ENCODE peak calls at places on chromosomes 5 and 9, in eight cellular contexts. J is pancreas, P is SK-N-MC, T is heart left ventricle, Y is body of pancreas, I is left ventricle myocardium inferior, Z is iPS DF 6.9, X is hepatocyte. K is an unnamed sample. For H3K36me3, the result is how much of the 10 kb centered on the place peaks cover.

GRCh38 chr5:98779264-98779877 is 5.9 kb downstream of the RGMB start:
- DNase-seq in J (peak), Z (no peak), X (no peak), T (no peak), I (no peak), P (no peak), Y (peak), K (no peak)

GRCh38 chr5:51810592-51810991 is 427.3 kb downstream of the ISL1 start:
- DNase-seq in J (no peak), Z (no peak), Y (no peak), T (no peak), X (no peak), P (no peak), I (no peak), K (no peak)

GRCh38 chr9:117644607-117645244 is 59.5 kb upstream of the TLR4 start:
- DNase-seq in Z (peak), J (peak), X (peak), Y (peak), T (peak), P (peak), I (peak), K (peak)

GRCh38 chr9:114034663-114035062 is 43.4 kb downstream of the AMBP start:
- DNase-seq in T (no peak), J (no peak), I (no peak), Z (no peak), X (no peak), Y (peak), P (no peak), K (peak)

GRCh38 chr5:135501965-135502364 is 33.8 kb downstream of the NEUROG1 start:
- DNase-seq in X (no peak), J (no peak), T (no peak), Y (no peak), Z (no peak), P (no peak), I (no peak), K (no peak)

GRCh38 chr5:109652096-109652495 is 37.6 kb upstream of the MAN2A1 start:
- DNase-seq in I (no peak), J (no peak), Z (no peak), T (no peak), P (no peak), X (no peak), Y (no peak), K (no peak)

GRCh38 chr9:133540336-133541025 is 6.0 kb downstream of the ADAMTSL2 start:
- DNase-seq in P (no peak), T (no peak), Z (no peak), X (no peak), J (no peak), Y (no peak), I (no peak), K (peak)

GRCh38 chr5:151459680-151460079 is 12.3 kb downstream of the SLC36A1 start:
- DNase-seq in Y (no peak), J (no peak), T (no peak), P (no peak), X (peak), Z (no peak), I (no peak), K (no peak)

GRCh38 chr5:96288845-96289185 is 144.2 kb downstream of the PCSK1 start:
- DNase-seq in P (no peak), X (no peak), I (no peak), J (no peak), Z (no peak), Y (no peak), T (no peak), K (no peak)

GRCh38 chr5:64865662-64866061 is 96.9 kb downstream of the CWC27 start:
- DNase-seq in T (no peak), J (no peak), Y (no peak), P (no peak), Z (no peak), I (no peak), X (no peak), K (no peak)

GRCh38 chr9:133526721-133527321 is 2.1 kb upstream of the MYMK start:
- DNase-seq in T (no peak), Y (no peak), X (no peak), I (no peak), J (no peak), Z (no peak), P (no peak), K (peak)

GRCh38 chr9:38355115-38355514 is 37.4 kb upstream of the ALDH1B1 start:
- DNase-seq in X (no peak), J (no peak), T (no peak), Y (no peak), P (no peak), Z (no peak), I (no peak), K (no peak)

GRCh38 chr9:73133921-73134407 is 17.7 kb upstream of the ANXA1 start:
- DNase-seq in I (no peak), X (peak), Y (no peak), Z (no peak), T (no peak), P (no peak), J (no peak), K (no peak)

GRCh38 chr9:13627071-13627470 is 347.6 kb upstream of the MPDZ start:
- DNase-seq in Z (no peak), I (no peak), X (no peak), T (no peak), P (no peak), Y (no peak), J (no peak), K (no peak)

GRCh38 chr9:93295031-93295430 is 111.1 kb downstream of the WNK2 start:
- DNase-seq in Y (no peak), X (no peak), J (no peak), T (peak), I (no peak), Z (no peak), P (no peak), K (peak)

GRCh38 chr9:31335529-31336234 is 1048.8 kb upstream of the ACO1 start:
- DNase-seq in Z (no peak), X (no peak), I (no peak), P (no peak), T (no peak), J (no peak), Y (no peak), K (no peak)

GRCh38 chr5:160287378-160288051 is 24.8 kb downstream of the CCNJL start:
- DNase-seq in P (no peak), Z (peak), T (peak), J (peak), I (peak), Y (peak), X (peak), K (peak)

GRCh38 chr5:93899026-93899600 is 157.7 kb upstream of the POU5F2 start:
- DNase-seq in P (no peak), X (no peak), J (no peak), T (no peak), I (no peak), Z (no peak), Y (no peak), K (no peak)

GRCh38 chr9:98887918-98888510 is 55.7 kb upstream of the COL15A1 start:
- DNase-seq in J (no peak), Z (no peak), I (no peak), Y (peak), P (peak), T (no peak), X (peak), K (no peak)

GRCh38 chr9:33465096-33465495 is 8.6 kb downstream of the NOL6 start:
- DNase-seq in P (no peak), T (no peak), Y (no peak), X (no peak), Z (no peak), I (no peak), J (no peak), K (peak)

GRCh38 chr5:111734013-111734412 is 23.0 kb downstream of the NREP start:
- DNase-seq in J (no peak), Z (no peak), P (no peak), X (no peak), Y (no peak), T (no peak), I (no peak), K (no peak)

GRCh38 chr9:98517710-98518109 is 191.0 kb downstream of the GABBR2 start:
- DNase-seq in P (no peak), J (no peak), X (no peak), I (no peak), T (no peak), Z (no peak), Y (no peak), K (no peak)

GRCh38 chr5:171518916-171519315 is 99.5 kb downstream of the FGF18 start:
- DNase-seq in T (no peak), P (no peak), I (no peak), X (no peak), J (no peak), Z (no peak), Y (no peak), K (no peak)

GRCh38 chr5:171521679-171522078 is 102.2 kb downstream of the FGF18 start:
- DNase-seq in Z (no peak), J (no peak), P (no peak), I (no peak), Y (no peak), X (no peak), T (no peak), K (no peak)

GRCh38 chr5:171520300-171521170 is 101.1 kb downstream of the FGF18 start:
- DNase-seq in I (peak), J (no peak), P (no peak), X (peak), Z (no peak), Y (no peak), T (peak), K (peak)

GRCh38 chr5:171523781-171524180 is 104.3 kb downstream of the FGF18 start:
- DNase-seq in Y (no peak), Z (no peak), T (no peak), J (no peak), X (no peak), I (no peak), P (no peak), K (no peak)

DNA sequence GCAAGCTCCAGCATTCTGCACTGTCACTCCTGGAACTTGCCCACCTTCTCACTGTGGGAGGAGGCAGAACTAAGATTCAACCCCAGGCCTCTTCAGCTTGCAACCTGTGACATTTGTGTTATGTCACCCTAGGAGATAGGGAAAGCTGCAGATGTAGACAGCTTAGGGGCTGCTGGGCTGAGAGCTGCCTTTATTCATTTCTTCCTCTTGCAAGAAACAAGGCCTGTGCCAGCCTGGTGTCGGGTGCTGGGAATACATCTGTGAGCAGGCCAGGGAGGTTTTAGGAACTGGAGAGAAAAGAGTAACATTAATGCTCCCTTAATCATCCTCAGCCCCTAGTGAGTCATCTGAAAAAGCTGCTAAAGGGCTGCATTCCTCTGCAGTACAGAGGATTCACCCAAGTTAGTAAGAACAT is 101.8 kb downstream of the FGF18 start:
- DNase-seq in X (peak), J (no peak), I (no peak), Z (no peak), T (no peak), P (no peak), Y (no peak), K (peak)
- H3K4me3 ChIP-seq in X (no peak), J (no peak), I (no peak), Z (no peak), T (no peak), P (no peak), Y (no peak), K (no peak)

GRCh38 chr9:16202913-16203734 is 650.3 kb downstream of the CCDC171 start:
- DNase-seq in I (no peak), J (no peak), Y (no peak), T (no peak), P (no peak), X (peak), Z (no peak), K (peak)
- H3K36me3 ChIP-seq in I (under half), J (under half), Y (under half), T (under half), P (under half), X (under half), Z (under half), K (under half)

GRCh38 chr5:131536849-131537448 is 98.1 kb downstream of the RAPGEF6 start:
- DNase-seq in J (no peak), Z (no peak), I (no peak), X (no peak), T (no peak), P (no peak), Y (no peak), K (no peak)
- H3K4me3 ChIP-seq in J (no peak), Z (no peak), I (no peak), X (no peak), T (peak), P (no peak), Y (no peak), K (no peak)

GRCh38 chr9:111839981-111840380 is 45.2 kb upstream of the SHOC1 start:
- DNase-seq in Y (no peak), I (no peak), J (no peak), P (no peak), Z (no peak), X (no peak), T (no peak), K (no peak)

GRCh38 chr9:111838439-111838838 is 43.7 kb upstream of the SHOC1 start:
- DNase-seq in Z (no peak), P (no peak), Y (no peak), T (no peak), X (no peak), I (no peak), J (no peak), K (no peak)

GRCh38 chr9:111839387-111839786 is 44.6 kb upstream of the SHOC1 start:
- DNase-seq in X (peak), I (no peak), J (peak), Z (no peak), P (no peak), T (no peak), Y (no peak), K (no peak)

GRCh38 chr9:111843971-111844370 is 49.2 kb upstream of the SHOC1 start:
- DNase-seq in Y (no peak), I (no peak), T (no peak), Z (no peak), J (no peak), P (no peak), X (no peak), K (no peak)

GRCh38 chr9:111842313-111842712 is 47.6 kb upstream of the SHOC1 start:
- DNase-seq in J (no peak), T (no peak), X (no peak), Y (no peak), Z (no peak), P (no peak), I (no peak), K (no peak)
- H3K36me3 ChIP-seq in J (under half), T (under half), X (under half), Y (under half), Z (under half), P (under half), I (under half), K (under half)

DNA sequence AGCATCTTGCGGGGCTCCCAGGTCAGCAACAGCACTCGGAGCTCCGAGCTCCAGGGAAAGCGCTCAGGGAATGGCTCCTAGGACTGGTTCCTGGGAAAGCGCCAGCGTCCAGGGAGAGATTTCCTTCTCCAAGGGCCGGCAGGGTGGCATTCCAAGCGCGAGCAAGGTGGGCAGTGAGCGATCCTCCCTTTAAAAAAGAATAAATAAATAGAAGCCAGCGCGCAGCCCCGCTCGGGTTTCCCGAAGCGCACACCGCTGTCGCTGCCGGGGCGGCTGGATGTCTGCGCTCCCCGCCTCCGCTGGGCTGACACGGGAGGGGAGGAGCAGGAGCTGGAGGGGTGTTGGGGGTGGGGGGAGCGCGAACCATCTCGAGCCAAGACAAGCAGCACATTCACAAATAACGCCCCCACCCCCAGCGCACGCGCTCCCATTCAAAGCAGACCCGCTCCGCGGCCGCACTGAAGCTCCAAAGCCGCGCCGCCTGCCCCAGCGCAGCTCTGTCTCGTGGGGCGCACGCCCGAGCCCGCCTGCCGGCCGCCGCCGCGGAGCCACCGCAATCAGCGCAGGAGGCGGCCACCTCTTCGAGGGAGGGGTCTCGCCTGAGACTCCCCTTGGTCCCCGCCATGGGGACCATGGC is 327.5 kb downstream of the SH3GL2 start:
- DNase-seq in J (no peak), Y (no peak), P (no peak), T (no peak), Z (no peak), X (peak), I (no peak), K (peak)
- H3K4me3 ChIP-seq in J (peak), Y (no peak), P (no peak), T (peak), Z (peak), X (peak), I (peak), K (peak)

GRCh38 chr9:135574943-135575342 is 13.4 kb downstream of the PAEP start:
- DNase-seq in P (no peak), T (no peak), Z (no peak), X (no peak), Y (no peak), I (no peak), J (no peak), K (no peak)
- H3K36me3 ChIP-seq in P (under half), T (under half), Z (under half), X (under half), Y (under half), I (under half), J (under half), K (under half)

GRCh38 chr9:106920091-106920490 is 57.1 kb downstream of the ZNF462 start:
- DNase-seq in T (no peak), P (no peak), J (no peak), I (no peak), Z (no peak), Y (no peak), X (no peak), K (no peak)

GRCh38 chr9:106918825-106919509 is 56.0 kb downstream of the ZNF462 start:
- DNase-seq in P (no peak), Z (no peak), J (no peak), X (no peak), I (no peak), Y (no peak), T (no peak), K (no peak)

GRCh38 chr9:106921989-106922388 is 59.0 kb downstream of the ZNF462 start:
- DNase-seq in P (no peak), X (no peak), Z (no peak), I (no peak), J (no peak), Y (no peak), T (no peak), K (no peak)

GRCh38 chr9:106920701-106921283 is 57.8 kb downstream of the ZNF462 start:
- DNase-seq in J (no peak), Z (no peak), T (peak), Y (no peak), X (peak), P (no peak), I (no peak), K (no peak)

GRCh38 chr9:106921341-106921899 is 58.5 kb downstream of the ZNF462 start:
- DNase-seq in Y (no peak), Z (no peak), P (no peak), J (no peak), X (peak), I (no peak), T (peak), K (no peak)
- H3K4me3 ChIP-seq in Y (no peak), Z (no peak), P (peak), J (no peak), X (peak), I (peak), T (peak), K (no peak)

GRCh38 chr9:127684576-127684975 is 22.2 kb upstream of the CFAP157 start:
- DNase-seq in I (no peak), J (no peak), Y (no peak), P (no peak), Z (no peak), T (no peak), X (no peak), K (no peak)
- H3K36me3 ChIP-seq in I (half or more), J (under half), Y (under half), P (under half), Z (under half), T (under half), X (under half), K (under half)

DNA sequence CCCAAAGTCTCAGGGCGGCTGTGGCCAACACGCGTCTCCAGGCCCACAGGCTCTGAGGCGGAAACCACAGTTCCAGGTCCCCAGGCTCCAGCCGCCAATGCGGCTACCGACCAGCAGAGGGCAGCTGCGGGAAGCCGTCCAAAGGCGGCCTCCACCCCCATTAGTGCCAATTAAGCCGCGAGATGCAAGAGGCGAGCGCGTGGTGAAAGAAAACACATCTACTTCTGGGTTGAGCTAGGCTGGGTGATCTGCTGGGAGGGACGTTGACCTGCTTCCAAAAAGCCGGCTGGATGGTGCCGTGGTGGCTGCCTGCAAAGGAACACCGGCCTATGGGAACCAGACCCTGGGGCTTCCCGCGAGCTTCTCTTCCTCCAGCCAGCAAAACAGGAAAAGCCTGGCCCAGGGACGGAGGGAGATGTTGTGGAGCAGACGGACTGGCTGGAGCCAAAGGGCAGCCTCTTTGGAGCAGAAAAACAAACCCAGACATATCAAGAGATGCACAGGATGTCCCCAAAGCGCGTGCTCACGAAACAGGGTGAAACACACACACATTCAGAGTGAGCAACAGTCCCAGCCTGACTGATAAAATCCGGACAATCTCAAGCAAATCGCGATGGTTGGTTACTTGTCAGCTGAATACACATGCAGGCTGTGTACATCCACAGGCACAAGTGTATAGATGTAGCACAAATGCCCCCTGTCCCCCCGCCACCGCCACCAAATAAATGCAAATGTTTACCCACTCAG is 187.1 kb upstream of the BRINP1 start:
- DNase-seq in J (peak), T (peak), Y (peak), P (no peak), I (peak), Z (peak), X (peak), K (peak)
- H3K4me3 ChIP-seq in J (no peak), T (peak), Y (no peak), P (peak), I (peak), Z (no peak), X (peak), K (peak)

K was measured in H7.